ENCODE peak calls at places on chromosomes 2 and 18, in six cellular contexts. One of them, this sample, is unnamed.

GRCh38 chr2:75920721-75921551 is 210.2 kb upstream of the GCFC2 start:
- DNase-seq in IMR-90: no peak
- DNase-seq in A549: no peak
- DNase-seq in uterus: no peak
- DNase-seq in prostate gland: no peak
- DNase-seq in body of pancreas: no peak
- DNase-seq in this sample: no peak

GRCh38 chr2:65430515-65431416 is 1.6 kb downstream of the SPRED2 start:
- DNase-seq in uterus: peak; percentile 50
- DNase-seq in prostate gland: peak; percentile 77
- DNase-seq in IMR-90: peak; percentile 41
- DNase-seq in A549: peak; percentile 40
- DNase-seq in body of pancreas: peak; percentile 69
- DNase-seq in this sample: peak; percentile 63

GRCh38 chr2:160582481-160583161 is 89.0 kb upstream of the RBMS1 start:
- DNase-seq in A549: no peak
- DNase-seq in IMR-90: peak; percentile 75
- DNase-seq in prostate gland: peak; percentile 17
- DNase-seq in uterus: peak; percentile 39
- DNase-seq in body of pancreas: peak; percentile 19
- DNase-seq in this sample: no peak

GRCh38 chr2:185279999-185280398 is 458.6 kb upstream of the FSIP2 start:
- DNase-seq in A549: no peak
- DNase-seq in prostate gland: no peak
- DNase-seq in body of pancreas: no peak
- DNase-seq in IMR-90: peak; percentile 3
- DNase-seq in uterus: no peak
- DNase-seq in this sample: no peak

GRCh38 chr2:167651406-167652151 is 595.8 kb downstream of the STK39 start:
- DNase-seq in IMR-90: no peak
- DNase-seq in body of pancreas: no peak
- DNase-seq in uterus: no peak
- DNase-seq in prostate gland: no peak
- DNase-seq in A549: no peak
- DNase-seq in this sample: no peak

GRCh38 chr2:129396980-129397599 is 582.4 kb upstream of the RAB6C start:
- DNase-seq in prostate gland: peak; percentile 61
- DNase-seq in IMR-90: no peak
- DNase-seq in A549: no peak
- DNase-seq in body of pancreas: peak; percentile 48
- DNase-seq in uterus: no peak
- DNase-seq in this sample: no peak

GRCh38 chr2:218397502-218398436 is 1.9 kb upstream of the CTDSP1 start:
- DNase-seq in prostate gland: peak; percentile 60
- DNase-seq in IMR-90: peak; percentile 60
- DNase-seq in uterus: peak; percentile 72
- DNase-seq in A549: peak; percentile 65
- DNase-seq in body of pancreas: peak; percentile 80
- DNase-seq in this sample: peak; percentile 92

GRCh38 chr2:222423632-222424280 is 587 bp upstream of the SGPP2 start:
- DNase-seq in body of pancreas: no peak
- DNase-seq in IMR-90: no peak
- DNase-seq in uterus: no peak
- DNase-seq in A549: no peak
- DNase-seq in prostate gland: no peak
- DNase-seq in this sample: peak; percentile 75

GRCh38 chr2:127656569-127657231 is 10.7 kb downstream of the GPR17 start:
- DNase-seq in uterus: no peak
- DNase-seq in IMR-90: no peak
- DNase-seq in body of pancreas: no peak
- DNase-seq in A549: no peak
- DNase-seq in prostate gland: no peak
- DNase-seq in this sample: peak; percentile 71

GRCh38 chr2:211114826-211115450 is 558.5 kb downstream of the CPS1 start:
- DNase-seq in IMR-90: no peak
- DNase-seq in body of pancreas: no peak
- DNase-seq in A549: no peak
- DNase-seq in prostate gland: no peak
- DNase-seq in uterus: no peak
- DNase-seq in this sample: no peak

GRCh38 chr2:129193961-129194360 is 785.5 kb upstream of the RAB6C start:
- DNase-seq in IMR-90: no peak
- DNase-seq in uterus: no peak
- DNase-seq in prostate gland: no peak
- DNase-seq in A549: no peak
- DNase-seq in body of pancreas: no peak
- DNase-seq in this sample: no peak

GRCh38 chr2:74548919-74549684 is 4.6 kb downstream of the LOXL3 start:
- DNase-seq in A549: peak; percentile 76
- DNase-seq in body of pancreas: peak; percentile 63
- DNase-seq in uterus: peak; percentile 75
- DNase-seq in prostate gland: peak; percentile 32
- DNase-seq in IMR-90: peak; percentile 46
- DNase-seq in this sample: peak; percentile 94

GRCh38 chr2:38788306-38788705 is 10.3 kb downstream of the GEMIN6 start:
- DNase-seq in IMR-90: no peak
- DNase-seq in uterus: no peak
- DNase-seq in prostate gland: no peak
- DNase-seq in body of pancreas: no peak
- DNase-seq in A549: no peak
- DNase-seq in this sample: no peak

GRCh38 chr2:100625731-100626130 is 62.9 kb downstream of the PDCL3 start:
- DNase-seq in prostate gland: no peak
- DNase-seq in uterus: no peak
- DNase-seq in A549: no peak
- DNase-seq in IMR-90: no peak
- DNase-seq in body of pancreas: no peak
- DNase-seq in this sample: no peak

GRCh38 chr2:240501531-240501991 is 56.2 kb downstream of the ANKMY1 start:
- DNase-seq in body of pancreas: no peak
- DNase-seq in uterus: peak; percentile 4
- DNase-seq in prostate gland: peak; percentile 1
- DNase-seq in A549: no peak
- DNase-seq in IMR-90: no peak
- DNase-seq in this sample: peak; percentile 9

GRCh38 chr2:138087761-138088602 is 123.7 kb downstream of the HNMT start:
- DNase-seq in uterus: no peak
- DNase-seq in A549: no peak
- DNase-seq in prostate gland: peak; percentile 12
- DNase-seq in body of pancreas: peak; percentile 36
- DNase-seq in IMR-90: no peak
- DNase-seq in this sample: no peak

GRCh38 chr2:226647626-226648518 is 151.7 kb downstream of the IRS1 start:
- DNase-seq in prostate gland: no peak
- DNase-seq in A549: no peak
- DNase-seq in uterus: no peak
- DNase-seq in IMR-90: peak; percentile 37
- DNase-seq in body of pancreas: no peak
- DNase-seq in this sample: no peak

GRCh38 chr18:23819005-23819404 is 129.8 kb downstream of the LAMA3 start:
- DNase-seq in IMR-90: no peak
- DNase-seq in prostate gland: no peak
- DNase-seq in body of pancreas: no peak
- DNase-seq in uterus: no peak
- DNase-seq in A549: no peak
- DNase-seq in this sample: no peak

GRCh38 chr18:3692113-3692621 is 242.2 kb downstream of the TGIF1 start:
- DNase-seq in A549: no peak
- DNase-seq in body of pancreas: no peak
- DNase-seq in IMR-90: no peak
- DNase-seq in prostate gland: no peak
- DNase-seq in uterus: no peak
- DNase-seq in this sample: no peak

GRCh38 chr2:190180313-190181065 is 118.0 kb upstream of the MSTN start:
- DNase-seq in A549: peak; percentile 57
- DNase-seq in body of pancreas: peak; percentile 85
- DNase-seq in prostate gland: peak; percentile 35
- DNase-seq in IMR-90: no peak
- DNase-seq in uterus: peak; percentile 36
- DNase-seq in this sample: peak; percentile 90

DNA sequence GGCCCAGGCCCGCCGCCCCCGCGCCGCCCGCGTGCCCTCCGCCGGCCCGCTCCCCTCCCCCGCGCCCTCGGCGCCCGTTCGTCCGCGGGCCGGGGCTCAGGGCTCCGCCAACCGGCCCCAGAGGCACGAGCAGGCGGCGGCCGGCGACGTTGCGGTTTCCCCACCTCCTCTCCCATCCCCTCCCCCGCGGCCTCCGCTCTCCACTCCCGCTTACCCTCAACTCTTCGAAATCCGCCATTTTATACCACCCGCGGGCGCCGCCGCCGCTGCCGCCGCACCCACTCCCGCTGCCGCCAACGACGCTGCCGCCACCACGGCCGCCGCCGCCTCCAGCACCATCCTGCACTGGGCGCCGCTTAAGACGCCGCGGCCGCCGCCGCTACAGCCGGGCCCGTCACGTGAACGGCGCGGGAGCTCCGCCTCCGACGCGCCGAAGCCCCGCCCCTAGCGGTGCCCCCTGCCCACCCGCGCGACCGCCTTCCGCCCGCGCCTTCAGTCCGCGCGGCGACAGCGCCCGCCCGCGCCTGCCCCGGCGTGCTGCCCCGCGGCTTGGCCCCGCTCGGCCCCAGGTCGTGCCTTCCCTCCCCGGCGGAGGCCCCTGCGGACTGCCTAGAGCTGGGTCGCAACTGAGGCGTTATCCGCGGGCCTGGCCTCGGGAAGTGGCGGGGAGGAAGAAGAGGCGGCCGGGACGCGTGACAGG is at the start of the genes KATNAL2 and PIAS2:
- DNase-seq in body of pancreas: peak; percentile 77
- DNase-seq in prostate gland: peak; percentile 86
- DNase-seq in A549: peak; percentile 29
- DNase-seq in IMR-90: peak; percentile 58
- DNase-seq in uterus: peak; percentile 78
- DNase-seq in this sample: peak; percentile 97
- TF ChIP-seq POLR2A in body of pancreas: peak; percentile 51
- TF ChIP-seq POLR2A in prostate gland: peak; percentile 92
- TF ChIP-seq POLR2A in A549: peak; percentile 78
- TF ChIP-seq POLR2A in IMR-90: peak; percentile 79
- TF ChIP-seq POLR2A in uterus: peak; percentile 83
- TF ChIP-seq POLR2A in this sample: no peak

GRCh38 chr18:12282436-12283039 is 25.5 kb upstream of the TUBB6 start:
- DNase-seq in prostate gland: no peak
- DNase-seq in IMR-90: peak; percentile 93
- DNase-seq in uterus: no peak
- DNase-seq in A549: no peak
- DNase-seq in body of pancreas: no peak
- DNase-seq in this sample: no peak
- H3K4me3 ChIP-seq in prostate gland: no peak overlapping the region
- H3K4me3 ChIP-seq in IMR-90: no peak overlapping the region
- H3K4me3 ChIP-seq in uterus: no peak overlapping the region
- H3K4me3 ChIP-seq in A549: no peak overlapping the region
- H3K4me3 ChIP-seq in body of pancreas: no peak overlapping the region
- H3K4me3 ChIP-seq in this sample: no peak overlapping the region

DNA sequence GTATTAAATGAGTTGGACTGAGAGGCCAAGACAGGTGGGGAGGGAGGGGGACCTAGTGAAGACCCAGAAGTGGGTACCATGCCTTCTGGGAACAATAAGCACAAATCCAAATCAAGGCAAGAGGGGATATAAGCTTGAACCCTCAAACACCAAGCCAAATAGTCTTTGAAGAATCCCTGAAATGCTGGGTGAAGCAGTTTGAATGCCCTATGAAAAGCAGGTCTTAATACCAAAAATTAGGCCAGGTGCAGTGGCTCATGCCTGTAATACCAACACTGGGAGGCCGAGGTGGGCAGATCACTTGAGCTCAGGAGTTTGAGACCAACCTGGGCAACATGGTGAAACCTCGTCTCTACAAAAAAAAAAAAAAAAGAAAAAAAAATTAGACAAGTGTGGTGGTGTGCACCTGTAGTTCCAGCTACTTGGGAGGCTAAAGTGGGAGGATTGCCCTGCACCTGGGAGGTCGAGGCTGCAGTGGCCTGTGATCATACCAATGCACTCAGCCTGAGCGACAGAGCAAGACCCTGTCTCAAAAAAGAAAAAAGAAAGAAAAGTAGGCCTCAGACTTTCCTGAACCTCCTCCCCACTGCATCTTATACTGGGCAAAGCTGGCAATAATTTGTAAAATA is 3.5 kb downstream of the PCBP1 start:
- DNase-seq in A549: no peak
- DNase-seq in prostate gland: no peak
- DNase-seq in body of pancreas: no peak
- DNase-seq in IMR-90: no peak
- DNase-seq in uterus: no peak
- DNase-seq in this sample: no peak
- H3K4me1 ChIP-seq in A549: peaks cover 31% of the 10 kb centered on the region
- H3K4me1 ChIP-seq in prostate gland: no peaks in the 10 kb centered on the region
- H3K4me1 ChIP-seq in body of pancreas: peaks cover 40% of the 10 kb centered on the region
- H3K4me1 ChIP-seq in IMR-90: peaks cover 16% of the 10 kb centered on the region
- H3K4me1 ChIP-seq in uterus: peaks cover 11% of the 10 kb centered on the region
- H3K4me1 ChIP-seq in this sample: peaks cover 48% of the 10 kb centered on the region

GRCh38 chr18:35344736-35345459 is 678 bp upstream of the ZNF24 start:
- DNase-seq in uterus: no peak
- DNase-seq in body of pancreas: peak; percentile 39
- DNase-seq in IMR-90: no peak
- DNase-seq in prostate gland: no peak
- DNase-seq in A549: no peak
- DNase-seq in this sample: peak; percentile 41

GRCh38 chr18:35343488-35343935 is 708 bp downstream of the ZNF24 start:
- DNase-seq in uterus: no peak
- DNase-seq in body of pancreas: no peak
- DNase-seq in IMR-90: no peak
- DNase-seq in A549: no peak
- DNase-seq in prostate gland: no peak
- DNase-seq in this sample: no peak

GRCh38 chr18:35345460-35345921 is 1.3 kb upstream of the ZNF24 start:
- DNase-seq in A549: no peak
- DNase-seq in IMR-90: no peak
- DNase-seq in uterus: no peak
- DNase-seq in prostate gland: peak; percentile 69
- DNase-seq in body of pancreas: peak; percentile 22
- DNase-seq in this sample: no peak

GRCh38 chr18:35345950-35346349 is 1.7 kb upstream of the ZNF24 start:
- DNase-seq in body of pancreas: no peak
- DNase-seq in uterus: no peak
- DNase-seq in prostate gland: no peak
- DNase-seq in IMR-90: no peak
- DNase-seq in A549: no peak
- DNase-seq in this sample: no peak

DNA sequence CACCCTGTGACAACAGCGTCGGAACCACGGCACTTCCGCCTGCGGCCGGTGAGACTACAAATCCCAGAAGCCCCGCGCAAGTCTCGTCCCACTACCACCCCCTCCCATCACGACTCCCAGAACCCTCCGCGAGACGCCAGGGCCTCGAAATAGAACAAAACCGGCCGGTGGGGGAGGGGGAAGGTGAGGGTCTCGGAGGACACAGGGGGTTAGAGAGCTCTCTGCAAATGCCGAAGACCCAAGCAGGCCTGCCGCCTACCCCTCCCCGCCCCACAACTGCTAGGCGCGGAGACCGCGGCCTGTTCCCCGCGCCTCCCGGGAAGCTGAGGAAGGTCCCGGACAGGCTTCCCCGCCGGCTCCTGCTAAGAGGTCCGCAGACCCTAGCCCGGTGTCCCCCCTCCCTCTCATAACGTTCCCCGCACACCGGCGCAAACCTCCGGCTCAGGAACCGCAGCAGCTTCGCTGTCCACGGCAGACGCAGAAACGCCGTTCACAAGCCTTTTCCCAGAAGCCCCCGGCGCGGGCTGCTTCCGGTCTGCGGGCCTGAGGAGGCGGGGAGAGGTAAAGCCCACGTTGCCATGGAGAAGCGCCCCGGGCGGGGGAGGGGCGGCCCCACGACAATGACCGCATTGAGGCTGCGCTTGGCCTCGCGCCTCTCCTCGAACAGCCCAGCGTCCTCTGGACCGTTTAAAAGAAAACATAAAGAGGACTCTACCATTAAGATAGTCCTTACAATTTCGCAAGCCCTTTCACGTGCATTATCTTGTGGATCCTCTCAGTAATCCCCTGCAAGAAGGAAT is at the start of gene ZNF24:
- DNase-seq in body of pancreas: peak; percentile 96
- DNase-seq in IMR-90: peak; percentile 87
- DNase-seq in prostate gland: peak; percentile 95
- DNase-seq in A549: peak; percentile 88
- DNase-seq in uterus: peak; percentile 94
- DNase-seq in this sample: peak; percentile 99
- TF ChIP-seq POLR2A in body of pancreas: peak; percentile 96
- TF ChIP-seq POLR2A in IMR-90: peak; percentile 93
- TF ChIP-seq POLR2A in prostate gland: peak; percentile 69
- TF ChIP-seq POLR2A in A549: peak; percentile 49
- TF ChIP-seq POLR2A in uterus: peak; percentile 83
- TF ChIP-seq POLR2A in this sample: peak; percentile 88

This sample was measured in upper lobe of left lung.